ENCODE peak calls at places on chromosomes 12 and 14, in five cellular contexts. D, V, C, Y and H are unnamed samples.

GRCh38 chr12:93850476-93850875 is 173.3 kb downstream of the CRADD start:
- DNase-seq in Y (no peak), D (no peak), C (no peak), V (no peak), H (no peak)

GRCh38 chr14:102940729-102941362 is 18.4 kb downstream of the AMN start:
- DNase-seq in Y (no peak), V (no peak), D (no peak), C (no peak), H (no peak)

GRCh38 chr12:3837049-3837448 is 36.1 kb downstream of the PARP11 start:
- DNase-seq in C (no peak), Y (no peak), D (peak), V (no peak), H (no peak)

GRCh38 chr12:88549929-88550328 is 30.3 kb downstream of the KITLG start:
- DNase-seq in V (no peak), D (no peak), C (peak), Y (no peak), H (no peak)

GRCh38 chr12:54950071-54950727 is 34.4 kb downstream of the TESPA1 start:
- DNase-seq in C (no peak), D (no peak), Y (no peak), V (no peak), H (no peak)

GRCh38 chr12:109818900-109819500 is 14.2 kb downstream of the TRPV4 start:
- DNase-seq in Y (no peak), V (no peak), C (peak), D (no peak), H (no peak)

GRCh38 chr12:9214536-9214935 is 6.3 kb upstream of the PZP start:
- DNase-seq in Y (no peak), V (no peak), D (no peak), C (no peak), H (no peak)

GRCh38 chr14:90491868-90492560 is 95.2 kb downstream of the CALM1 start:
- DNase-seq in C (no peak), V (no peak), D (no peak), Y (no peak), H (no peak)

GRCh38 chr14:50668008-50668851 is at the start of gene SAV1:
- DNase-seq in Y (peak), D (peak), V (peak), C (peak), H (peak)

GRCh38 chr12:122062832-122063690 is 15.5 kb upstream of the MLXIP start:
- DNase-seq in V (no peak), D (peak), C (peak), Y (peak), H (no peak)

GRCh38 chr14:89988787-89989186 is 33.1 kb downstream of the TDP1 start:
- DNase-seq in C (no peak), V (no peak), Y (no peak), D (no peak), H (no peak)

GRCh38 chr12:65631621-65632111 is 192.6 kb upstream of the HMGA2 start:
- DNase-seq in C (peak), V (no peak), D (no peak), Y (peak), H (no peak)

GRCh38 chr12:49878021-49878420 is 25.7 kb downstream of the FAIM2 start:
- DNase-seq in C (no peak), D (no peak), V (no peak), Y (no peak), H (no peak)

GRCh38 chr12:20024194-20024593 is 344.1 kb upstream of the PDE3A start:
- DNase-seq in C (peak), Y (no peak), D (no peak), V (no peak), H (no peak)

GRCh38 chr12:75208851-75209781 is 523 bp downstream of the KCNC2 start:
- DNase-seq in C (peak), Y (no peak), D (peak), V (peak), H (peak)

GRCh38 chr14:65252471-65253255 is 150.3 kb upstream of the MAX start:
- DNase-seq in V (no peak), D (no peak), C (no peak), Y (peak), H (no peak)

GRCh38 chr12:112584266-112584722 is 165.5 kb downstream of the PTPN11 start:
- DNase-seq in C (no peak), Y (no peak), D (peak), V (peak), H (no peak)

GRCh38 chr12:75591628-75592027 is 80.2 kb upstream of the KRR1 start:
- DNase-seq in Y (no peak), V (no peak), D (no peak), C (peak), H (no peak)

GRCh38 chr12:40098406-40099145 is 7.3 kb downstream of the SLC2A13 start:
- DNase-seq in C (no peak), Y (no peak), V (no peak), D (no peak), H (no peak)

GRCh38 chr14:44720707-44721106 is 213.6 kb upstream of the FSCB start:
- DNase-seq in Y (no peak), V (no peak), D (no peak), C (no peak), H (no peak)

GRCh38 chr12:92519284-92519683 is 183.5 kb upstream of the PLEKHG7 start:
- DNase-seq in V (no peak), C (peak), Y (no peak), D (no peak), H (no peak)

GRCh38 chr14:26984318-26985177 is 386.7 kb upstream of the NOVA1 start:
- DNase-seq in C (peak), Y (peak), V (peak), D (peak), H (peak)

GRCh38 chr14:102229071-102229738 is 75.8 kb downstream of the MOK start:
- DNase-seq in C (no peak), V (no peak), Y (no peak), D (no peak), H (no peak)

GRCh38 chr12:24595652-24596235 is 353.2 kb downstream of the BCAT1 start:
- DNase-seq in D (no peak), V (no peak), C (peak), Y (no peak), H (no peak)

GRCh38 chr12:6295187-6295811 is 15.2 kb upstream of the PLEKHG6 start:
- DNase-seq in D (no peak), V (no peak), C (peak), Y (peak), H (no peak)

GRCh38 chr12:53268009-53268636 is at the start of gene ESPL1:
- DNase-seq in C (peak), Y (peak), D (peak), V (peak), H (peak)

GRCh38 chr14:89221109-89221508 is 195.9 kb downstream of the FOXN3 start:
- DNase-seq in C (peak), V (no peak), Y (no peak), D (no peak), H (no peak)

GRCh38 chr14:37253905-37254304 is 56.2 kb downstream of the MIPOL1 start:
- DNase-seq in V (no peak), D (no peak), Y (no peak), C (peak), H (no peak)

GRCh38 chr12:122004633-122005071 is 17.0 kb upstream of the BCL7A start:
- DNase-seq in C (no peak), V (no peak), Y (no peak), D (no peak), H (no peak)

GRCh38 chr14:87638196-87638595 is 354.8 kb downstream of the GALC start:
- DNase-seq in Y (no peak), D (no peak), C (no peak), V (no peak), H (no peak)
- H2AFZ ChIP-seq in Y (no peak), D (no peak), C (no peak), V (no peak), H (no peak)

DNA sequence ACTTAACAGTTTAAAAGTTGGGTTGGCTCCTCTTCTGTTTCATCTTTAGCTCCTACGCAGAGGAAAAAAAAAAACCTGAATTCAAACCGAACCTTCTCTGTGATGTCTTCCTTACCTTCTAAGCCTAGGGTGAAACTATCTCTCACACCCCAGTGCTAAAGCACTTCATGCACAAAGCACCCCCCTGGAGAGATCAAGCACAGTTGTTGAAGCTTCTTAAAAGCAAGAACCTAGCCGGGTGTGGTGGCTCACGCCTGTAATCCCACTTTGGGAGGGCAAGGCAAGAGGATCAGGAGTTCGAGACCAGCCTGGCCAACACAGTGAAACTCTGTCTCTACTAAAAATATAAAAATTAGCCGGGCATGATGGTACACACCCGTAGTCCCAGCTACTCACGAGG is 37.5 kb downstream of the CORO1C start:
- DNase-seq in C (no peak), Y (no peak), D (no peak), V (no peak), H (no peak)
- H2BK5ac ChIP-seq in C (no peak), Y (no peak), D (no peak), V (no peak), H (no peak)

GRCh38 chr12:104232609-104233280 is 17.2 kb downstream of the TXNRD1 start:
- DNase-seq in D (no peak), Y (no peak), C (no peak), V (no peak), H (no peak)
- H2BK12ac ChIP-seq in D (no peak), Y (no peak), C (no peak), V (no peak), H (no peak)

DNA sequence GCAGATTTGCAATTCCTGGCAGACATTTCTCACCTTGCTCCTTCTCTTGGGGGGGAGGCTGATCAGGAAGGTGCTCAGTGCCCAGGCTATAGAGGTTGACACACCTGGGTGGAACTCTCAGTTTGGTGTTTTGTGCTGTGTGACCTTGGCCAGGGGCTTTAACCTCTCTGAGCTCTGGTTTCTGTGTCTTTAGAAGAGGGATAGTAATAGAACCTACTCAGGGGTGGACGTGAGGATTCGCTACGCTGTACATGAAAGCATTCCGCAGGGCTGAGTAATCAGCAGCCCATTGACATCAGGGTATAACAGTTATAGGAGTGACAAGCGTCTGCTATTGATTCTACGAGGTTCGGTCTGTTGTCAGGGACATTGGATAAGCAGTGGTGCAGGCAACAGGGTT is 98.1 kb downstream of the PHETA1 start:
- DNase-seq in Y (peak), D (no peak), C (no peak), V (no peak), H (no peak)
- H2AFZ ChIP-seq in Y (no peak), D (no peak), C (no peak), V (no peak), H (no peak)

DNA sequence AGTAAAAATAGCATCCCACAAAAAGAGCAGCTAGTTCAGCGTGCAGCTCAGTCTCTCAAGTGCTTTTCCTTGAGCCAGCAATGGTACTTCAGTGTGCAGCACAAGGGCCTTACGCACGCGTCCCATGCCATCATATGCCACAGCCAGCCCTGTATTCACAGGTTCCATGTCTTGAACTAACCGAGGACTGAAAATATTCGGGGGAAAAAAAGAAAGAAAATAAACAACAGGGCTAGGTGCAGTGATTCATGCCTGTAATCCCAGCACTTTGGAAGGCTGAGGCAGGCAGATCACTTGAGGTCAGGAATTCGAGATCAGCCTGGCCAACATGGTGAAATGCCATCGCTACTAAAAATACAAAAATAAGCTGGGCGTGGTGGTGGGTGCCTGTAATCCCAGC is 28.6 kb downstream of the ATG14 start:
- DNase-seq in D (no peak), Y (peak), V (no peak), C (peak), H (no peak)
- H2BK5ac ChIP-seq in D (no peak), Y (no peak), V (no peak), C (no peak), H (no peak)

GRCh38 chr14:93619176-93619793 is 169.0 kb downstream of the PRIMA1 start:
- DNase-seq in Y (no peak), D (no peak), C (peak), V (no peak), H (peak)
- H2BK12ac ChIP-seq in Y (no peak), D (no peak), C (no peak), V (no peak), H (no peak)

GRCh38 chr14:95597784-95598204 is 62.9 kb downstream of the GLRX5 start:
- DNase-seq in D (peak), C (no peak), V (peak), Y (no peak), H (peak)
- H2AFZ ChIP-seq in D (no peak), C (no peak), V (peak), Y (no peak), H (peak)

DNA sequence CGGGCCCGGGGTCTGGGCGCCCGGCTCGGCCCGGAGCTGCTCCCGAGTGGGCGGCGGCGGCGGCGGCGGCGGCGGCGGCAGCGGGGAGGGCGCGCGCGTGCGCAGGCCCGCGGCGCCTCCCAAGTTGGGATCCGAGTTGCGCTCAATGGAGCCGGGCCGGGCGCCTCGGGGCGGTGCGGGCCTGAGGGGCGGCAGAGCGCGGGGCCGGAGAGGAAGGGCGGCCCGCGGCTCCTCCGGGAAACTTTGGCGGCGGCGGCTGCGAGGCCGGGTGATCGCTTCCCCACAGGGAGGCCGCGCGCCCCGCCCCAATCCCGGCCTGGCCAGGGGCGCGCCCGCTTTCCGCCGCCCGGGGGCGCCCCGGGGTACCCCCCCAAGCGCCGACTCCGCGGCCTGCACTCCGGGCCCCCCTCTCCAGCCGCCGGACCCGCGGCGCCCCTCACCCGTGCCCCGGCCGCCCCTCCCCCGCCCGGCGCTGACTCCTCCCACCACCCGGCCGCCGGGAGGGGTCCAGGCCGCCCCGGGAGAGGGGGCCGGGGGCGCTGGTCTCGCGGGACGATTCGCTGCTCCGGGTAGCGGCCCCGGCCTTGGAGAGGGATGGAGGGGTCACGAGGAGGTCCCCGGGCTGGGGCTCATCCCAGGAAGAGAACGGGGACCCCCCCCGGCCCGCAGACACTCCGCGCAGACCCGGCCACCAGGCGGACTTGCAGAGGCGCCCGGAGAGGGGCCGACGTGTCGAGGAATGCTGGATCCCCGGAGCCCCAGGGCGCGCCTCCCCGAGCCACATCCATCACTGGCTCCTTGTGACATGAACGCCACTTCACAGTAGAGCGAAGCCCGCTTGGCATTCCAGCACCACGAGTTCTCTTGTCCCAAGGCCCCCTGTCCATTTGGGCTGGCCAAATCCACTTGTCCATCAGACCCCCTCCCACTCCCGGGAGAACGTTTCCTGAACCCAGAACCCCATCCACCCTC is at the start of gene RILPL1:
- DNase-seq in C (peak), Y (peak), V (peak), D (peak), H (peak)
- H2BK5ac ChIP-seq in C (no peak), Y (peak), V (no peak), D (no peak), H (peak)

GRCh38 chr14:23938823-23939222 is 14.7 kb upstream of the DHRS4 start:
- DNase-seq in D (no peak), V (no peak), C (no peak), Y (no peak), H (no peak)

GRCh38 chr14:23941669-23942068 is 11.9 kb upstream of the DHRS4 start:
- DNase-seq in V (no peak), Y (no peak), C (no peak), D (no peak), H (no peak)

GRCh38 chr14:23941230-23941629 is 12.3 kb upstream of the DHRS4 start:
- DNase-seq in V (no peak), C (no peak), D (no peak), Y (no peak), H (no peak)

GRCh38 chr14:23939607-23940326 is 13.8 kb upstream of the DHRS4 start:
- DNase-seq in V (no peak), C (no peak), Y (no peak), D (no peak), H (no peak)

GRCh38 chr14:23942587-23942986 is 11.0 kb upstream of the DHRS4 start:
- DNase-seq in C (no peak), D (no peak), V (no peak), Y (no peak), H (no peak)
- H2BK12ac ChIP-seq in C (no peak), D (no peak), V (no peak), Y (no peak), H (no peak)